ENCODE peak calls at places on chromosomes 6 and 20, in nine cellular contexts. N is cardiac muscle cell; B is Karpas-422; G is body of pancreas; C is tibial nerve; K is MM.1S; Y is CD8-positive, alpha-beta T cell; L is ascending aorta; O is CD8-positive, alpha-beta memory T cell. E is an unnamed sample.

GRCh38 chr6:108152446-108152845 is 13.4 kb upstream of the NR2E1 start:
- DNase-seq in N (no peak), B (no peak), G (no peak), C (no peak), K (no peak), Y (no peak), L (no peak), O (no peak), E (no peak)

GRCh38 chr6:134177753-134178229 is 125.4 kb upstream of the SLC2A12 start:
- DNase-seq in N (peak; percentile 80), B (no peak), G (no peak), C (peak; percentile 34), K (no peak), Y (no peak), L (no peak), O (no peak), E (no peak)

GRCh38 chr20:3203315-3204123 is 963 bp downstream of the DDRGK1 start:
- DNase-seq in N (no peak), B (peak; percentile 68), G (peak; percentile 54), C (no peak), K (peak; percentile 23), Y (no peak), L (no peak), O (peak; percentile 12), E (no peak)

GRCh38 chr6:3001773-3002293 is 2.1 kb downstream of the NQO2 start:
- DNase-seq in N (peak; percentile 81), B (peak; percentile 72), G (peak; percentile 37), C (peak; percentile 25), K (peak; percentile 86), Y (peak; percentile 15), L (no peak), O (no peak), E (peak; percentile 23)

GRCh38 chr6:36204068-36204753 is 7.7 kb downstream of the BRPF3 start:
- DNase-seq in N (no peak), B (no peak), G (no peak), C (no peak), K (no peak), Y (peak; percentile 59), L (no peak), O (peak; percentile 86), E (peak; percentile 68)

GRCh38 chr6:85923013-85923430 is 280.3 kb upstream of the SYNCRIP start:
- DNase-seq in N (peak; percentile 49), B (peak; percentile 89), G (peak; percentile 56), C (peak; percentile 17), K (peak; percentile 64), Y (no peak), L (no peak), O (no peak), E (no peak)

GRCh38 chr6:154995241-154996162 is at the start of gene TIAM2:
- DNase-seq in N (peak; percentile 29), B (no peak), G (no peak), C (no peak), K (no peak), Y (no peak), L (no peak), O (no peak), E (no peak)

GRCh38 chr6:111761783-111762312 is 111.4 kb downstream of the FYN start:
- DNase-seq in N (peak; percentile 63), B (peak; percentile 69), G (no peak), C (no peak), K (no peak), Y (no peak), L (no peak), O (peak; percentile 32), E (no peak)

GRCh38 chr20:34999021-34999451 is 43.4 kb downstream of the MYH7B start:
- DNase-seq in N (no peak), B (no peak), G (no peak), C (no peak), K (no peak), Y (no peak), L (no peak), O (no peak), E (no peak)
- H3K36me3 ChIP-seq in N (peaks cover 75% of the 10 kb centered on the region), B (no peaks in the 10 kb centered on the region), G (peaks cover 46% of the 10 kb centered on the region), C (peaks cover 100% of the 10 kb centered on the region), K (no peaks in the 10 kb centered on the region), Y (peaks cover 34% of the 10 kb centered on the region), L (peaks cover 94% of the 10 kb centered on the region), O (peaks cover 14% of the 10 kb centered on the region), E (no peaks in the 10 kb centered on the region)

DNA sequence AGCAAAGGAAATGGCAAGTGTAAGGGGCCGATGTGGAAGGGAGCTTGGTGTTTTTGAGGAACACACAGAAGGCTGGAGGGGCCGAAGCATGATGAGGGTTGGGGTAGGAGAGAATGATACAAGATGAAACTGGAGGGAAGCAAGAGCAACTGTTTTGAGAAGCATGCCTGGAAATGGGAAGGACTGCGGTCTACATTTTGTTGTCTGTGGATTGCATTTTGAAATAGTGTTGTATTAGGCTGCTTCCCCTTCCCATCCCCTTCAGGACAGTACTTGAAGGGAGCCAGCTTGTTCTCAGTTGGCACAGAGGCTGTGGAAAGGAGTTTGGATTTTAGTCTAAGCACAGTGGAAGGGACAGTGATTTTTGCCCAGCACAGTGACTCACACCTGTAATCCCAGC is 2.2 kb downstream of the TM9SF4 start:
- DNase-seq in N (no peak), B (no peak), G (no peak), C (no peak), K (no peak), Y (no peak), L (no peak), O (no peak), E (no peak)
- H3K27ac ChIP-seq in N (no peak overlapping the region), B (no peak overlapping the region), G (peak overlapping the region; percentile 4), C (no peak overlapping the region), K (no peak overlapping the region), Y (no peak overlapping the region), L (no peak overlapping the region), O (no peak overlapping the region), E (no peak overlapping the region)

DNA sequence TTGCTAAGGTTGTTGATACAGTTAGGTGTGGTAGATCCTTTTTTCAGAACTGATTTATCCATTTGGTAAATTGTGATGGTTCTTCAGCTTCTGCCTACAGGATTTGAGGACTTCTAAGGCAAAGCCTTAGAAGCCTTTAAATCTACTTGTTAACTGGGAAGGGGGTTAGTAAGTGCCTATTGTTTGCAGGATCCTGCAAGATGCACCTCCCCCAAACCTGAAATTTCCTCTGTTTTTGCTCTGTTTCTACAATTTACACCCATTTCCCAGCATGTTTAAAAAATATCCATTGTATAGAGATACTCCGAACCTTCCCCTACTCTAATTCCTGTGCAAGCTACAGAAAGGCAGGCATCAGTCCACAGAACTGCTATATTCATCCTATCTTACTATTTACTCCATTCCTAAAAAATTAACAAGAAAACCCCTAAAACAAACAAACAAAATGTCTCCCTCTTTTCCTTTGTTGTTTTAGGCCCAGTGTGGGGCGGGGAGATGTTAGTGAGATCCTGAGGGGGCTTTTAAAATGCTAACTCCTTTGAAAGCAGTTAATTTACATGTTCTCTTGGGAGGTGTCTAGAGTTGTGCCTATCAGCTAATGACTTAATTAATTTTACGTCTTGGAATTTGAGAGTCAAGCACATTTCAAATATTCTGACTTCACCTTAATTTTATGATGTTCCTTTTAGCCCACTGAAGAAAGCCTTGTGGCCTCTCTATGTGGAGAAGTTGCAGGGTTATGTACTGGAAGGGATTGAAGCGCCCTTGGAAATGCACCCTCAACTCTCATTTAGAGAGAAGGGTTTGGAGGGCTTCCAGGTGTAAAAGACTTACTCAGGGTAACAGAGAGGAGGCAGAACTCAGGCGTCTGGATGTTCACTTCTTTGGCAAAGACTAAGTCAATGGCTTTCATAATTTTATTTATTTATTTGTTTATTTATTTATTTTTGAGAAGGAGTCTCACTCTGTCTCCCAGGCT is 4.7 kb downstream of the SASH1 start:
- DNase-seq in N (no peak), B (peak; percentile 7), G (no peak), C (no peak), K (no peak), Y (no peak), L (no peak), O (no peak), E (no peak)
- H3K36me3 ChIP-seq in N (no peaks in the 10 kb centered on the region), B (no peaks in the 10 kb centered on the region), G (no peaks in the 10 kb centered on the region), C (no peaks in the 10 kb centered on the region), K (no peaks in the 10 kb centered on the region), Y (no peaks in the 10 kb centered on the region), L (no peaks in the 10 kb centered on the region), O (no peaks in the 10 kb centered on the region), E (no peaks in the 10 kb centered on the region)

GRCh38 chr6:129494099-129494498 is 215.9 kb downstream of the ARHGAP18 start:
- DNase-seq in N (no peak), B (no peak), G (no peak), C (no peak), K (no peak), Y (no peak), L (no peak), O (no peak), E (no peak)
- H3K27ac ChIP-seq in N (no peak overlapping the region), B (no peak overlapping the region), G (no peak overlapping the region), C (no peak overlapping the region), K (no peak overlapping the region), Y (no peak overlapping the region), L (no peak overlapping the region), O (no peak overlapping the region), E (no peak overlapping the region)

GRCh38 chr6:43509984-43510826 is at the start of gene LRRC73:
- DNase-seq in N (peak; percentile 91), B (peak; percentile 92), G (peak; percentile 93), C (peak; percentile 65), K (peak; percentile 80), Y (peak; percentile 72), L (peak; percentile 63), O (peak; percentile 73), E (peak; percentile 90)

GRCh38 chr6:43508481-43509141 is 1.5 kb downstream of the LRRC73 start:
- DNase-seq in N (no peak), B (peak; percentile 46), G (no peak), C (no peak), K (no peak), Y (no peak), L (no peak), O (no peak), E (no peak)

GRCh38 chr6:43510827-43511163 is 649 bp upstream of the LRRC73 start:
- DNase-seq in N (no peak), B (no peak), G (peak; percentile 42), C (no peak), K (no peak), Y (no peak), L (no peak), O (no peak), E (no peak)

GRCh38 chr6:43509142-43509983 is 783 bp downstream of the LRRC73 start:
- DNase-seq in N (no peak), B (peak; percentile 46), G (no peak), C (no peak), K (no peak), Y (no peak), L (no peak), O (no peak), E (no peak)

GRCh38 chr6:43511824-43512415 is 1.8 kb upstream of the LRRC73 start:
- DNase-seq in N (no peak), B (no peak), G (no peak), C (no peak), K (no peak), Y (no peak), L (no peak), O (no peak), E (no peak)
- H3K36me3 ChIP-seq in N (peaks cover 27% of the 10 kb centered on the region), B (peaks cover 3% of the 10 kb centered on the region), G (peaks cover 20% of the 10 kb centered on the region), C (peaks cover 52% of the 10 kb centered on the region), K (no peaks in the 10 kb centered on the region), Y (peaks cover 17% of the 10 kb centered on the region), L (peaks cover 46% of the 10 kb centered on the region), O (peaks cover 25% of the 10 kb centered on the region), E (peaks cover 19% of the 10 kb centered on the region)

GRCh38 chr6:9397981-9398559 is 962.7 kb upstream of the SLC35B3 start:
- DNase-seq in N (no peak), B (no peak), G (peak; percentile 85), C (no peak), K (no peak), Y (no peak), L (no peak), O (no peak), E (no peak)
- H3K27ac ChIP-seq in N (no peak overlapping the region), B (no peak overlapping the region), G (no peak overlapping the region), C (no peak overlapping the region), K (no peak overlapping the region), Y (no peak overlapping the region), L (no peak overlapping the region), O (no peak overlapping the region), E (no peak overlapping the region)